ENCODE peak calls at places on chromosomes 2 and 18, in four cellular contexts. One of them, this sample, is unnamed.

GRCh38 chr2:54240515-54241219 is 15.4 kb downstream of the TSPYL6 start:
- DNase-seq in GM23248: peak
- DNase-seq in H9: no peak
- DNase-seq in fibroblast of lung: peak
- DNase-seq in this sample: no peak

GRCh38 chr2:186484062-186484735 is 1.9 kb upstream of the ZC3H15 start:
- DNase-seq in H9: no peak
- DNase-seq in GM23248: no peak
- DNase-seq in fibroblast of lung: no peak
- DNase-seq in this sample: no peak

GRCh38 chr2:207848545-207848928 is 78.8 kb upstream of the FZD5 start:
- DNase-seq in H9: no peak
- DNase-seq in fibroblast of lung: no peak
- DNase-seq in GM23248: no peak
- DNase-seq in this sample: no peak

GRCh38 chr2:174683392-174683759 is 80.9 kb downstream of the CHRNA1 start:
- DNase-seq in H9: peak
- DNase-seq in fibroblast of lung: peak
- DNase-seq in GM23248: peak
- DNase-seq in this sample: peak

GRCh38 chr2:10987861-10988260 is 76.1 kb downstream of the KCNF1 start:
- DNase-seq in GM23248: no peak
- DNase-seq in fibroblast of lung: no peak
- DNase-seq in H9: no peak
- DNase-seq in this sample: no peak

GRCh38 chr18:58316400-58316942 is 272.4 kb downstream of the NEDD4L start:
- DNase-seq in fibroblast of lung: no peak
- DNase-seq in H9: no peak
- DNase-seq in GM23248: no peak
- DNase-seq in this sample: no peak

GRCh38 chr2:72893594-72894319 is 6.5 kb downstream of the SPR start:
- DNase-seq in GM23248: peak
- DNase-seq in fibroblast of lung: peak
- DNase-seq in H9: peak
- DNase-seq in this sample: no peak

GRCh38 chr2:207015901-207016300 is 76.6 kb downstream of the CPO start:
- DNase-seq in GM23248: peak
- DNase-seq in H9: no peak
- DNase-seq in fibroblast of lung: peak
- DNase-seq in this sample: no peak

GRCh38 chr2:144606756-144607498 is 87.0 kb upstream of the ZEB2 start:
- DNase-seq in fibroblast of lung: no peak
- DNase-seq in H9: no peak
- DNase-seq in GM23248: no peak
- DNase-seq in this sample: no peak

GRCh38 chr2:205848601-205849000 is 166.3 kb downstream of the NRP2 start:
- DNase-seq in H9: no peak
- DNase-seq in GM23248: peak
- DNase-seq in fibroblast of lung: peak
- DNase-seq in this sample: no peak

GRCh38 chr18:35592298-35592697 is 10.8 kb downstream of the GALNT1 start:
- DNase-seq in H9: no peak
- DNase-seq in fibroblast of lung: no peak
- DNase-seq in GM23248: no peak
- DNase-seq in this sample: no peak

GRCh38 chr2:102753563-102754159 is 8.2 kb upstream of the TMEM182 start:
- DNase-seq in GM23248: peak
- DNase-seq in H9: no peak
- DNase-seq in fibroblast of lung: peak
- DNase-seq in this sample: peak

GRCh38 chr2:234555616-234556249 is 58.9 kb upstream of the ARL4C start:
- DNase-seq in H9: no peak
- DNase-seq in GM23248: no peak
- DNase-seq in fibroblast of lung: peak
- DNase-seq in this sample: no peak

GRCh38 chr2:14626873-14627272 is 5.6 kb upstream of the LRATD1 start:
- DNase-seq in GM23248: no peak
- DNase-seq in H9: no peak
- DNase-seq in fibroblast of lung: no peak
- DNase-seq in this sample: no peak

GRCh38 chr2:181589779-181590178 is 67.1 kb downstream of the CERKL start:
- DNase-seq in GM23248: no peak
- DNase-seq in H9: no peak
- DNase-seq in fibroblast of lung: no peak
- DNase-seq in this sample: no peak

GRCh38 chr2:217866457-217866856 is 136.3 kb downstream of the TNS1 start:
- DNase-seq in GM23248: no peak
- DNase-seq in fibroblast of lung: no peak
- DNase-seq in H9: no peak
- DNase-seq in this sample: no peak

GRCh38 chr2:193847140-193847539 is 1652.4 kb upstream of the TMEFF2 start:
- DNase-seq in H9: no peak
- DNase-seq in fibroblast of lung: peak
- DNase-seq in GM23248: peak
- DNase-seq in this sample: no peak

GRCh38 chr18:564708-565561 is 15.2 kb upstream of the CETN1 start:
- DNase-seq in H9: no peak
- DNase-seq in GM23248: peak
- DNase-seq in fibroblast of lung: no peak
- DNase-seq in this sample: no peak

GRCh38 chr2:207044380-207044779 is 105.1 kb downstream of the CPO start:
- DNase-seq in GM23248: no peak
- DNase-seq in fibroblast of lung: no peak
- DNase-seq in H9: no peak
- DNase-seq in this sample: no peak

GRCh38 chr2:121099329-121100318 is 185.4 kb downstream of the TFCP2L1 start:
- DNase-seq in H9: peak
- DNase-seq in GM23248: peak
- DNase-seq in fibroblast of lung: no peak
- DNase-seq in this sample: no peak

GRCh38 chr18:8868779-8869415 is 163.5 kb downstream of the MTCL1 start:
- DNase-seq in fibroblast of lung: no peak
- DNase-seq in GM23248: no peak
- DNase-seq in H9: no peak
- DNase-seq in this sample: no peak

GRCh38 chr2:182280128-182280527 is 146.7 kb downstream of the PDE1A start:
- DNase-seq in fibroblast of lung: peak
- DNase-seq in H9: no peak
- DNase-seq in GM23248: peak
- DNase-seq in this sample: no peak

GRCh38 chr2:219060821-219061791 is at the start of gene IHH:
- DNase-seq in fibroblast of lung: peak
- DNase-seq in GM23248: peak
- DNase-seq in H9: peak
- DNase-seq in this sample: no peak

GRCh38 chr2:148538375-148538774 is 106.2 kb upstream of the EPC2 start:
- DNase-seq in H9: no peak
- DNase-seq in GM23248: no peak
- DNase-seq in fibroblast of lung: no peak
- DNase-seq in this sample: no peak

DNA sequence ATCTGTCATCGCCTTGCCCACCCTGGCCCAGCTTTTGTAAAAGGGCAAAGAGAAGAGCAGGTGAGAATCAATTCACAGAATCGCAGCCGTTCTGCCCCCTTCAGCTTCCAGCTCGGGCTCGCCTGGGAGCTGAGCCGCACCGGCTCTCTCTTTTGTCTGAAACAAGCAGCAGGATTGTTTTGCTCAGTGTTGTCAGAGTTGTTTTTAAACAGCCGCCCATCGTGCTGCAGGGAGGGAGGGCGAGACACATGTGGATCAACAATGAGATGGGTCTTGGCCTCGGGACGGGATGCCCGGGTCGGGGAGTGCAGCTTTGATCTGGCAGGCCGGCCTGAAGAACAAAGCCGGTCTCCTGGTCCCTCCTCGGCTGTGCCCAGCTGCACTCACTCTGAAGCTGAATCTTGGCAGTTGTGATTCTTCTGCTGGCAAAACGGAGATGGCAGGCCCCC is 39.7 kb upstream of the HDAC4 start:
- DNase-seq in GM23248: peak
- DNase-seq in fibroblast of lung: no peak
- DNase-seq in H9: no peak
- DNase-seq in this sample: peak
- H2AFZ ChIP-seq in GM23248: no peak
- H2AFZ ChIP-seq in fibroblast of lung: peak
- H2AFZ ChIP-seq in H9: no peak
- H2AFZ ChIP-seq in this sample: peak

DNA sequence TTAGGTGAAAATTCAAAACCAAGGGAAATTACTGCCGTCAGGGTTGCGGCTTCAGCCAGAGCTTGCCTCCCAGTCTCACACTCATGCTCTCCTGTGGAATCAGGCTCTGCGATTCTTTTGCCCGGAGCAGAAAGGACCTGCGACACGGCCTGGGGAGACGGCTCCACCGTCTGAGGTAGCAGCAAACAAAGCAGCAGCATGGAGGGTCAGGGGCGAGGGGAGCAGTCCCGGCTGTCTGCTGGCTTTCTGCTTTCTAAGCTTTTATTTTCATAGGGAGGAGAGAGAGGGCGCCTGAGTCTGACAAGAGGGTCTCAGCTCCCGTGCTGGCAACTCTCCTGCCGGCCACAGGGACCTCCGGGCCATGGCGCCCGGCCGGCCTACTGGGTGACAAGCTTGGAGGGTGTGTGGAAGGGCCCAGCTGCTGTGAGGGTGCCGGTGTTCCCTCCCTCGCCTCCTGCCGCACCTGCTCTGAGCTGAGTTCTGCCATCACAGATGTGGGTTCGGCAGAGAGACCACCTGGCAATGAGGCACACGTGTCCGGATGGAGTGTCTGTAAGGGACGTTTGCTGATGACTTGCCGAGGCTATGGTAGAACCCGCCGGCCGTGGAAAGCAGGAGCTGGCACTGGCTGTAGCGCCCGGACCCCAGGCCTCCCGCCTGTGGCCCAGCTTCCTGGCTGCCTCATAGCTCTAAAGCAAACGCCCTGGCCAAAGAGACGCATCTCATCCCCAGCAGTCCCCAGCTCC is 66.2 kb upstream of the CTDP1 start:
- DNase-seq in fibroblast of lung: no peak
- DNase-seq in H9: no peak
- DNase-seq in GM23248: no peak
- DNase-seq in this sample: no peak
- H2AFZ ChIP-seq in fibroblast of lung: no peak
- H2AFZ ChIP-seq in H9: no peak
- H2AFZ ChIP-seq in GM23248: no peak
- H2AFZ ChIP-seq in this sample: peak

GRCh38 chr2:3784731-3785130 is 81.4 kb downstream of the DCDC2C start:
- DNase-seq in fibroblast of lung: peak
- DNase-seq in H9: no peak
- DNase-seq in GM23248: peak
- DNase-seq in this sample: no peak

GRCh38 chr2:3778016-3778415 is 74.6 kb downstream of the DCDC2C start:
- DNase-seq in GM23248: no peak
- DNase-seq in H9: no peak
- DNase-seq in fibroblast of lung: no peak
- DNase-seq in this sample: no peak

GRCh38 chr2:3779650-3780049 is 76.3 kb downstream of the DCDC2C start:
- DNase-seq in H9: no peak
- DNase-seq in fibroblast of lung: no peak
- DNase-seq in GM23248: no peak
- DNase-seq in this sample: no peak

GRCh38 chr2:3778841-3779505 is 75.6 kb downstream of the DCDC2C start:
- DNase-seq in H9: no peak
- DNase-seq in GM23248: no peak
- DNase-seq in fibroblast of lung: no peak
- DNase-seq in this sample: no peak

DNA sequence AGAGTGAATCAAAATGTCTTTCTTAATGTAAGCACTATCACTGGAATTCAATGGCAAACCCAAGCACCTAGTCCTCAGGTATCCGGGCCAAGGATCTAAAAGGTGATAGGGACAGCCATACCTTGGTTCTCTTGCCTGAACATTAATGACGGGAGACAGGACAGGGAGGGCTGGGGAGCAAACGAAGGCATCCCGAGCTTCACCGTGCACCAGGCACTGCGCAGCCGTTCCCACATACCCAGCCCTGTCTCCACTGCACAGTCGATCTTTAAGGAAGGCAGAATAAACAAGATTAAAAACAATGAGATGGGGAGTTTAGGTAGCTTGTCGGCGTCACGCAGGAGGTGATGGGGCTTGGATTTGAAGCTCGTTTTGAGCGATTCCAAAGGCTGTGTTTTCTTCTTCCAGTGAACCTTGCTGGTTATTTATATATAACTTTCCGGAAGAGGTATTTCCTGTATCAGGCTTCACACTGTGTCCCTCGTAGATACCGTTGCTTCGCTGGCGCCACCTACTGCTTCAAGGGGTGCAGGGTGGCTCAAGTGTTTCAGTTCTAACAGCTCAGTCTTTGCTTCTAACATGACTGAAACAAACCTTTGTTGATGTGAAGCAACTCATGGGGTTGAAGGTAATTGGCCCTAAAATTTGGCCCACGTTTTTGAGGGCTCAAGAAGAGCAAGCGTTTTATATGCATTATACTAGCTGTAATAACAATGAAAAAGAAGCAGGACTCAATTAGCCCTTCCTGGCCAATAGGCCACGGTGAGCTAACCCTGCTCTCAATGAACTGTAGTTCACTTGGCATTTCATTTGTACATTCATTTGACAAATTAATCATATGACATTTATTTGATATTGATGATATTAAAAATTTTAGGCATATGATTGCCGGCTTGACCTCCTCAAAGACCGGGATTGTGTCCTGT is 77.4 kb downstream of the DCDC2C start:
- DNase-seq in fibroblast of lung: peak
- DNase-seq in H9: peak
- DNase-seq in GM23248: peak
- DNase-seq in this sample: peak
- H2AFZ ChIP-seq in fibroblast of lung: peak
- H2AFZ ChIP-seq in H9: peak
- H2AFZ ChIP-seq in GM23248: no peak
- H2AFZ ChIP-seq in this sample: peak

DNA sequence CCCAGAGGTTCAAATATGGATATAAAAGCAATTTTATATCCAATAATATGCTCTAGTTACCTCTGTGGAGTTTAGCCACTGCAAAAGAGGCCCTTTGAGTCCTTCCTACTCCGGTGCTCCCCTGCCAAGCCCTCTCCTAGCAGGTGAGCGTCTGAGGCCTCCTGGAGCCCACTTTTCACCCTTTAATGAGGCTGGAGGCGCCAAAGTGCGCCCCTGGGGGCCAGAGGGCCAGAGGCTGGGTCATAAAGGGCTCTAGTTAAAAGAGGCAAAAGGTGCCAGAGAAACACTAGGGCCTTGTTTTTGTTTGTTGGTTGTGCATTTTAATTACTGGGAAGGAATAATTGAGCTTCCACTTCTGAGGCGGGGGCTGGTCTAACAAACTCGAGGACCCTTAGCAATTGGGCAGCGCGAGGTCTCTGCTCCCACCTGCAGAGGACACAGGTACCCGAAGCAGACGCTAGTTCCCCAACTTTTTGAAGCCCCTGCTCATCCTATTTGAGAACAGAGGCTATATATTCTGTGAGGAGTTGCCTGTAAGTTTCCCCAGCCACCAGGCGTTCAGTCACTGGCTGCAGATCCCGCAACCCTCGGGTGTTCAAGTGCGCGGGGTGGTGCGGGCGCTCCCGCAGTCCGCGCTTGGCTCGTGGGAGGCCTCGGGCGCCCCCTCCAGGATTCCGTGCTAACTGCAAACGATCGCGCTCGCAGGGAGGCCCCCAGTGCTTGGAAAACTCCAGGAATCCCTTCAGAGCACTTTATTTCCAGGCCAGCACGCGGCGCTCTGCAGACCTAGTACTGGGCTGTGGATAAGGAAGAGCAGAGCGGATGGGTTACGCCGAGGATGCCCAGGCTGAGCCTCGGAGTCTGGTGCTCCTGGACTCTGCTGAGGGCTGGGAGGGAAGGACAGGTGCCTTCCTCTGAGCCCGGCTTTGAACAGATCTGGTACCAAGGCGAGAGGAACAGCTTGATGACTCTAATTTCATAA is 14.1 kb downstream of the MSGN1 start:
- DNase-seq in H9: peak
- DNase-seq in fibroblast of lung: peak
- DNase-seq in GM23248: peak
- DNase-seq in this sample: peak
- H2AFZ ChIP-seq in H9: peak
- H2AFZ ChIP-seq in fibroblast of lung: no peak
- H2AFZ ChIP-seq in GM23248: peak
- H2AFZ ChIP-seq in this sample: peak

This sample was measured in neuronal stem cell.